ENCODE peak calls at places on chromosome 7, in five cellular contexts. W is right lobe of liver, C is esophagus squamous epithelium, J is endodermal cell, Y is bronchial epithelial cell. S is an unnamed sample. For H3K36me3, the result is how much of the 10 kb centered on the place peaks cover.

GRCh38 chr7:22724861-22725260 is 2.1 kb upstream of the IL6 start:
- DNase-seq in W (no peak), Y (no peak), J (no peak), C (no peak), S (no peak)

GRCh38 chr7:29109815-29110385 is 36.4 kb downstream of the CPVL start:
- DNase-seq in J (no peak), W (no peak), Y (peak), C (no peak), S (no peak)

GRCh38 chr7:2537981-2538851 is 17.1 kb downstream of the BRAT1 start:
- DNase-seq in C (no peak), J (peak), W (no peak), Y (no peak), S (peak)

GRCh38 chr7:22216309-22216708 is 140.6 kb downstream of the RAPGEF5 start:
- DNase-seq in J (no peak), C (no peak), Y (no peak), W (no peak), S (no peak)

GRCh38 chr7:105838273-105839141 is 37.9 kb downstream of the ATXN7L1 start:
- DNase-seq in J (no peak), C (no peak), W (no peak), Y (peak), S (peak)

GRCh38 chr7:141659501-141659900 is 42.5 kb downstream of the DENND11 start:
- DNase-seq in J (no peak), W (no peak), C (no peak), Y (no peak), S (no peak)

GRCh38 chr7:100195222-100195621 is 17.5 kb downstream of the STAG3 start:
- DNase-seq in J (no peak), W (no peak), C (no peak), Y (no peak), S (no peak)

GRCh38 chr7:93298671-93299070 is 66.5 kb downstream of the VPS50 start:
- DNase-seq in Y (no peak), J (no peak), W (no peak), C (no peak), S (no peak)

GRCh38 chr7:29806131-29806792 is at the start of gene WIPF3:
- DNase-seq in W (peak), C (no peak), Y (no peak), J (peak), S (peak)

GRCh38 chr7:114979388-114979787 is 57.5 kb downstream of the MDFIC start:
- DNase-seq in J (no peak), Y (peak), C (no peak), W (peak), S (no peak)

GRCh38 chr7:27201231-27202017 is 1.5 kb upstream of the HOXA13 start:
- DNase-seq in C (no peak), Y (no peak), W (no peak), J (peak), S (no peak)

GRCh38 chr7:5774790-5775189 is 6.7 kb downstream of the RNF216 start:
- DNase-seq in C (no peak), Y (no peak), W (no peak), J (no peak), S (no peak)

GRCh38 chr7:157722137-157723060 is 385.6 kb downstream of the DNAJB6 start:
- DNase-seq in J (no peak), W (no peak), Y (no peak), C (no peak), S (no peak)

GRCh38 chr7:29126804-29127203 is 19.5 kb downstream of the CPVL start:
- DNase-seq in C (no peak), J (no peak), W (no peak), Y (peak), S (no peak)

GRCh38 chr7:5426226-5426475 is 2.5 kb upstream of the TNRC18 start:
- DNase-seq in W (no peak), C (no peak), J (no peak), Y (peak), S (no peak)

DNA sequence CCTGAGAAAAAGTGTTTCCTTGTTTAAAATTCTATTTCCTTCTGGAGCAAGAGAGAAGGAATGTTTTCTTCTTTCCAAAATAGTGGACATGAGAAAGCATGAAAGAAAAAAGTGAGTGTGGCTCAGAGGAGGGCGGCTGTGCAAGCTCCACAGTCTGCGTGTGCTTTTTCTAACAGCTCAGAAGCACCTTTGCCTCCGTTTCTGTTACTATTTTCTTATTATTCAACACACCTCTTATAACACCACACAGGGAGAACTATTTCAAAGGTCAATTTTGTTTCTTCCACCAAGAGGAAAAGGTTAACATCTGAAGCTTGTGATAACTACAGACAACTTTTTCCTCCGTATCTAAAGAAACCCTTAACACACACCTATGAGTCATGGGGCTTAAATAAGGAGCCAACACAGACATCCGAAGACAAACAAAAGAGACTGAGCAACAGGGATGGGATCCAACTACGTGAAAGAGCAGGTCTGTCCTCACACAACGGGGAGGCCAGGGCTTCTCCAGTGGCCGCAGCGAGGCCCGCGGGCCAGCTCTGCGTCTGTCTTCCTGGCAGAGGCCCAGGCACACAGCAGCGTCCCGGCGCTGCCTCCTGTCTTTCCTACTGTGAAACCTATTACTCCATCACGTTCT is 36.2 kb upstream of the NCAPG2 start:
- DNase-seq in C (no peak), Y (peak), J (no peak), W (no peak), S (no peak)
- H3K36me3 ChIP-seq in C (half or more), Y (under half), J (half or more), W (under half), S (under half)

DNA sequence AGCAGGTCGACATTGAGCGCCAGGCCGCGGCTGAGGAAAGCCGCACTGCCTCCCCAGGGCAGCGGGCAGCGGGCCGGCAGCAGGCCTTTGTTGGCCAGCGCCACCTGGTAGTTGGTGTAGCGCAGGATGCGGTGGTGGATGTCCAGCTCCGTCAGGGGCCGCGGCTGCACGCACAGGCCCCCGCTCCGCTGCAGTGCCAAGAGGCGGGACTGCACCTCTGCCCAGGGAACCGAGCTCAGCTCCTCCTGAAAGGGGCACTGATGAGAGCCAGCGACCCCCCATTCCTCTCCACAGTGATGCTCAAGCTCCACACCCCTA is 5.2 kb downstream of the ATG9B start:
- DNase-seq in J (no peak), C (no peak), Y (no peak), W (no peak), S (no peak)
- H3K4me3 ChIP-seq in J (no peak), C (peak), Y (no peak), W (no peak), S (peak)

GRCh38 chr7:128322040-128322643 is 21.6 kb downstream of the RBM28 start:
- DNase-seq in J (no peak), W (no peak), C (no peak), Y (peak), S (peak)

GRCh38 chr7:128323489-128324362 is 20.0 kb downstream of the RBM28 start:
- DNase-seq in Y (no peak), C (no peak), W (no peak), J (no peak), S (no peak)

GRCh38 chr7:128321044-128321422 is 22.7 kb downstream of the RBM28 start:
- DNase-seq in W (no peak), C (no peak), Y (no peak), J (no peak), S (no peak)

GRCh38 chr7:128318696-128319095 is 25.0 kb downstream of the RBM28 start:
- DNase-seq in C (no peak), W (no peak), J (no peak), Y (no peak), S (no peak)

DNA sequence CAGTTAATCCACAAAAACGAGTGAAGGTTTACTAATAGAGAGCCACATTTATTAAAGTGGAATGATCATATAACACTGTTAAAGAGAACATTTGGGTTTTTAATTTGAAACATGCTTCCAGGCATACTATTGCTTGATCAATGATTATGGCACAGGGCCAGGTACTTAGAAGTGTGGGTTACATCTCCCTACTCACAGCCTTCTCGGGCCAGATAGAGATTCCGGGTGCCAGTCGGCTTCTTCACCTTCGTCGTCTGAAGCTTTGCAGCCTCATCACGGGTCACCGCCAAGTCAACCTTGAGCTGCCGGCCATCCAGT is 19.4 kb downstream of the RBM28 start:
- DNase-seq in Y (no peak), C (no peak), W (no peak), J (no peak), S (no peak)
- H3K36me3 ChIP-seq in Y (under half), C (half or more), W (under half), J (half or more), S (under half)

GRCh38 chr7:158976468-158976848 is 120.1 kb downstream of the DYNC2I1 start:
- DNase-seq in J (peak), C (no peak), W (no peak), Y (no peak), S (no peak)

GRCh38 chr7:158971214-158971613 is 114.9 kb downstream of the DYNC2I1 start:
- DNase-seq in C (no peak), W (no peak), J (no peak), Y (no peak), S (no peak)

GRCh38 chr7:158973941-158974785 is 117.8 kb downstream of the DYNC2I1 start:
- DNase-seq in Y (no peak), J (no peak), C (no peak), W (no peak), S (peak)

GRCh38 chr7:158975526-158976467 is 119.4 kb downstream of the DYNC2I1 start:
- DNase-seq in Y (no peak), W (no peak), C (no peak), J (peak), S (peak)

DNA sequence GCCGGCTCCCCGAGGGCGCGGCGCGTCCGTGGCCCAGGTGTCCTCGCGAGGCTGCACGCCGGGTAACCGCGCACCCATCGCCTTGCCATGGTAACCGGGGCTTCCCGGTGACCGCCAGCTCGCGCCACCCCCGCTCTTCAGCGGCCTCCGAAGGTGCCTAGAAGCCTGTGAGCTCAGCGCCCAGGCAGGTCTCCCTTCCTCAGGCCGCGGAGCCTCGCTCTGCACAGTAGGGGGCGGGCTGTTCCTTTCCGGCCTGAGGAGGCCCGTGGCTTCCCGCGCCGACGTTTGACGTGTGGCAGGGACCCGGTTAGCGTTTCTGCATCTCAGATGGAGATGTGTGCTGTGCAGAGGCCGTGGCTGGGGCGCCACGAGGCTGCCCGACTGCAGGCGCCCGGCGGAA is 117.1 kb downstream of the DYNC2I1 start:
- DNase-seq in J (peak), Y (no peak), W (no peak), C (no peak), S (peak)
- H3K4me3 ChIP-seq in J (no peak), Y (no peak), W (no peak), C (no peak), S (no peak)

GRCh38 chr7:38215734-38216670 is 38.0 kb downstream of the STARD3NL start:
- DNase-seq in J (peak), W (peak), C (peak), Y (peak), S (peak)
- H3K36me3 ChIP-seq in J (half or more), W (under half), C (half or more), Y (under half), S (under half)

DNA sequence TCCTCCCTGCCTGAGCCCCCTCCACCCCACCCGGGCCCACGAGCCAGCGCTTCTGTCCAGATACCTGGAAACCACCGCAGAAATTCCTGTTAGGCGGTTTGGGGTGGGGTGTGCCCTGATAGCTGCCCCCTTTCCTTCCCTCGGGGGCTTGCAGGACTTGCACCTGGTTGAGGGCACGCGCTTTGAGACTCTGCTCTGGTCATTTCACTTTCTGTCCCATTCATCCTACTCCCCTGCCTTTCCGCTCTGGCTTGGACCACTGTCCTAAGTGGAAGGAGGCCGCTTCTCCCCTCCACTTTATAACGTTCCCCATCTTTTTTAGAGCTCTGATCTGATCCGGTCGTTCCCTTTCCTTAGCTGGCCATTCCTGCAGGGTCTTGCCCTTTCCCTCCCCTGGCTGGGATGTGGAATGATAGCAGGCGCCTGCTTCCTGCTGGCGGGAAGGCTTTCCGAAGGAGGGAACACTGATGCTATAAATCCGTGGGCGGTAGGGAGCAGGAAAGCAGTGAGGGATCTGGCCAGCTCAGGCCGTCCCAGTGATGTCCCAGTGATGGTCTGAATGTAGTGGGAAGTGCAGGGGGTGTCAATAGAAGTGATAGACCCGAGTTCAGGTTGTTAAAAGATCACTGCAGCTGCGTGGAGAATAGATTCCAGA is 852 bp upstream of the PRKAR1B start:
- DNase-seq in J (peak), C (no peak), W (no peak), Y (no peak), S (peak)
- H3K4me3 ChIP-seq in J (peak), C (peak), W (no peak), Y (peak), S (peak)

S was measured in H7.